ENCODE peak calls at places on chromosomes 12 and 14, in ten cellular contexts. W is cardiac muscle cell; H is GM10248; Q is right lobe of liver; X is endothelial cell; C is AG04450; N is CD4-positive, alpha-beta T cell; E is esophagus muscularis mucosa; G is ovary; U is psoas muscle. L is an unnamed sample.

GRCh38 chr12:53644133-53644532 is 18.0 kb upstream of the ATF7 start:
- DNase-seq in W (no peak), H (no peak), Q (no peak), X (no peak), C (no peak), N (no peak), E (no peak), G (no peak), U (no peak), L (no peak)

GRCh38 chr14:65877187-65877586 is 464.7 kb downstream of the FUT8 start:
- DNase-seq in W (no peak), H (no peak), Q (no peak), X (no peak), C (no peak), N (no peak), E (no peak), G (no peak), U (no peak), L (no peak)

GRCh38 chr12:128810182-128811127 is 13.3 kb downstream of the SLC15A4 start:
- DNase-seq in W (no peak), H (peak), Q (no peak), X (no peak), C (no peak), N (no peak), E (no peak), G (no peak), U (peak), L (no peak)

GRCh38 chr12:53219116-53219955 is 12.3 kb upstream of the ITGB7 start:
- DNase-seq in W (no peak), H (peak), Q (no peak), X (no peak), C (no peak), N (no peak), E (no peak), G (no peak), U (peak), L (no peak)

GRCh38 chr14:64444984-64445845 is 20.1 kb upstream of the AKAP5 start:
- DNase-seq in W (no peak), H (peak), Q (no peak), X (no peak), C (peak), N (peak), E (no peak), G (peak), U (no peak), L (peak)

GRCh38 chr14:20493634-20494033 is 11.7 kb upstream of the RNASE10 start:
- DNase-seq in W (no peak), H (no peak), Q (no peak), X (no peak), C (no peak), N (no peak), E (no peak), G (no peak), U (no peak), L (no peak)

GRCh38 chr12:93722757-93723567 is 45.8 kb downstream of the CRADD start:
- DNase-seq in W (no peak), H (no peak), Q (no peak), X (no peak), C (no peak), N (no peak), E (no peak), G (no peak), U (no peak), L (no peak)

GRCh38 chr14:60332046-60332399 is 83.0 kb downstream of the PPM1A start:
- DNase-seq in W (no peak), H (no peak), Q (no peak), X (no peak), C (no peak), N (no peak), E (no peak), G (no peak), U (no peak), L (no peak)

GRCh38 chr12:128551266-128552025 is 272.3 kb downstream of the SLC15A4 start:
- DNase-seq in W (no peak), H (no peak), Q (no peak), X (no peak), C (no peak), N (no peak), E (no peak), G (no peak), U (no peak), L (no peak)

GRCh38 chr12:128818065-128819022 is 5.4 kb downstream of the SLC15A4 start:
- DNase-seq in W (no peak), H (peak), Q (no peak), X (no peak), C (no peak), N (no peak), E (no peak), G (no peak), U (no peak), L (no peak)

GRCh38 chr12:63098851-63099250 is 52.1 kb downstream of the AVPR1A start:
- DNase-seq in W (no peak), H (no peak), Q (no peak), X (peak), C (no peak), N (no peak), E (no peak), G (no peak), U (no peak), L (no peak)

DNA sequence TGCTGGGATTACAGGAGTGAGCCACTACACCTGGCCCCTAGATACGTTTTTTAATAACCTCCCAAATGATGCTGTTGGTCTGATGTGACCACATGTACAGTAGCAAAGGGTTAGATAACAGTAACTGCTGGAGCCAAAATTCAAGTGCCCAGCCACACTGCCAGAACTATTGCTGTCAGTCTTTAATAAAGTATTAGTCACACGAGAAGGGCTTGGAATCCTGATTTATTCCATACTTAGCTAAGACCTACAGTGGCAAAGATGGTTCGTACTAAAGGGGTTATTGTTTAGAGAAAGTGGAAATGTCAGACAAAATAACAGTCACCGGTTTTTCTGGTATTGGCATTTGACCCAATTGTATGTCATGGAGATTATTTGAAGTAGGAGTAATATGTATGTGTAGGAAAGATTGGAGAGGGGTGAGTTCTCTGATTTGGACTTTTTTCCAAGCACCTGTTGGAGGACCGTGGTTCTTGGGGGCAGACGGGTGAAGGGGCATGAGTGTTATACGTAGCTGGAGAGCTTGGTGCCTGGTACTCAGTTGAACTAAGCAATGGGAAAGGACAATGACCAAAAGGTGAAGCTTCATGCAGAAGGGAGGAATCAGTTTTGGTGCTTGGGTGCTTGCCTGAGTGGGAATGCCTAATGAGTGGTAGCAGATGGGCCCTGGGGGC is 9.7 kb downstream of the TUBA1C start:
- DNase-seq in W (no peak), H (no peak), Q (no peak), X (no peak), C (no peak), N (no peak), E (no peak), G (no peak), U (no peak), L (no peak)
- TF ChIP-seq CTCF in W (no peak), H (no peak), Q (no peak), X (no peak), C (no peak), N (no peak), E (no peak), G (no peak), U (no peak), L (no peak)

DNA sequence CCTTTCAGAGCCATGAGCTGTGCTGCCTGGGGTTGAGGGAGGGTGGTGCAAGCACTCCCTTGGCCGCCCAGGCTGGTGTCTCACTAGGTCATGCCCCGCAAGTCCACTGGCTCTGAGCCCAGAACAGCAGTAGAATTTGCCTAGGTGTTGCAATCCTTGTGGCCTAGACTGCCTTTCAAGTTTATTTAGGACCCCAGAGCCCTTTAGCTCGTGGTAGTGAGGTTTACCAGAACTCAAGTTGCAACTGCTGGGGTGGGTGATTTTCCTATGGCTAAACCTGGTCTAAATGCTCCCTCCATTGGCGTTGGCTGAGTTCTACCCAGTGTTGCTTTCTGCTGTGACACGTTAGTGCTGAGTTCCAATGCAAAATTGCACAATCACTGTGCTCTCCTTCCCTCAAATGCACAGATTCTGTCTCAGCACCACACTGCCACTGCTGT is 287.2 kb downstream of the BCAT1 start:
- DNase-seq in W (no peak), H (no peak), Q (peak), X (no peak), C (peak), N (no peak), E (no peak), G (no peak), U (peak), L (no peak)
- TF ChIP-seq CTCF in W (no peak), H (no peak), Q (no peak), X (no peak), C (no peak), N (no peak), E (no peak), G (no peak), U (no peak), L (no peak)

GRCh38 chr12:106582264-106582591 is 576 bp upstream of the RFX4 start:
- DNase-seq in W (no peak), H (no peak), Q (no peak), X (no peak), C (no peak), N (no peak), E (peak), G (no peak), U (no peak), L (peak)
- TF ChIP-seq CTCF in W (no peak), H (no peak), Q (no peak), X (no peak), C (no peak), N (no peak), E (no peak), G (no peak), U (no peak), L (no peak)

GRCh38 chr14:34496007-34496678 is 34.1 kb upstream of the SPTSSA start:
- DNase-seq in W (no peak), H (no peak), Q (no peak), X (no peak), C (no peak), N (no peak), E (no peak), G (peak), U (peak), L (no peak)

GRCh38 chr14:34498684-34499412 is 36.8 kb upstream of the SPTSSA start:
- DNase-seq in W (peak), H (peak), Q (no peak), X (no peak), C (no peak), N (no peak), E (no peak), G (no peak), U (no peak), L (no peak)

GRCh38 chr14:34501004-34501580 is 38.4 kb downstream of the EAPP start:
- DNase-seq in W (no peak), H (no peak), Q (no peak), X (no peak), C (no peak), N (no peak), E (no peak), G (no peak), U (no peak), L (no peak)

GRCh38 chr14:34501997-34502396 is 37.5 kb downstream of the EAPP start:
- DNase-seq in W (no peak), H (no peak), Q (no peak), X (no peak), C (no peak), N (no peak), E (no peak), G (no peak), U (no peak), L (no peak)

DNA sequence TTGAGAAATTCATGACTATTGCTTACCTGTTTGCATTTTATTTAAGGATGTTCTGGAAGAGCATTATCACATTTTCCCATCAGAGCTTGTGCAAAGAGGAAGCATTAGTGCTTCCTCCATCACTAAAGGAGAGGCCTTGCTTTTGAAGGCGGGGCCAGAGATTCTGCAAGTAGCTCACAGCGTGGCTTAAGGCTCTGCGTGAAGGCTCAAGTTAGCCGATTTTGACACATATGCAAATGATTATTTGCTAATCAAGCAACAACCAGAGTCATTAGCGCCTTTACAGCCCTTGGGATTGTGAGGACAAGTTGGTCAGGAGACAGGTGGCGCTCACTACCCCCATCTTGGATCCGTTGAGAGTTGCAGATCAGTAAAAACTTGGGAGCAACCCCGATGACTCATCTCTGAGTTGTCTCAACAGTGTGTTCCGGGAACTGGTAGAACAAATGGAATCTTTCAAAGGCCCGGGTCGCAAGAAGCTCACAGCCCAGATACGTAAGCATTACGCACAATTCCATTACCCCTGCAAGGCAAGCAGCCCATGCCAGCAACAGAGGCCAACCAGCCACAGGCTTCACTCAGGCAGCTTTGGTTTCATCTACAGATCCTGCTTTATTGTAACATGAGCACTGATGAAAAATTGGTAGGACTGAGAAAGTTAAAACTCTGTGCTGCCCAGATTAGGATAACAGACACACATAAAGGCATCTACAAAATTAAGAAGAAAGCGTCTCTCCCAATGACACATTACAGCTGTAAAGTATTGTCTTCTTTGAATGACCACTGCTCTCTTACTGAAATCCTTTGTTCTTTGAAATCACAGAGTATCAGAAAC is 34.9 kb upstream of the SPTSSA start:
- DNase-seq in W (no peak), H (no peak), Q (no peak), X (peak), C (peak), N (no peak), E (peak), G (peak), U (peak), L (peak)
- TF ChIP-seq CTCF in W (peak), H (no peak), Q (no peak), X (no peak), C (peak), N (no peak), E (peak), G (peak), U (peak), L (no peak)